ENCODE peak calls at places on chromosomes 16 and 17, in four cellular contexts. Y, D, T and Q are unnamed samples.

GRCh38 chr16:52649870-52650269 is 102.9 kb upstream of the TOX3 start:
- DNase-seq in Y (no peak), D (no peak), T (no peak), Q (no peak)

GRCh38 chr17:57866723-57867122 is 16.9 kb upstream of the MRPS23 start:
- DNase-seq in Y (no peak), D (no peak), T (no peak), Q (no peak)

GRCh38 chr17:49365667-49366066 is 3.6 kb upstream of the ZNF652 start:
- DNase-seq in Y (peak; percentile 64), D (peak; percentile 36), T (no peak), Q (no peak)

GRCh38 chr16:383326-384020 is 1.7 kb upstream of the PGAP6 start:
- DNase-seq in Y (peak; percentile 78), D (no peak), T (no peak), Q (no peak)

GRCh38 chr17:49287481-49287880 is 56.9 kb upstream of the PHOSPHO1 start:
- DNase-seq in Y (no peak), D (no peak), T (no peak), Q (no peak)

GRCh38 chr17:18031955-18032354 is 7.0 kb downstream of the ATPAF2 start:
- DNase-seq in Y (no peak), D (no peak), T (peak; percentile 20), Q (no peak)

GRCh38 chr16:24838554-24839266 is 7.1 kb upstream of the SLC5A11 start:
- DNase-seq in Y (peak; percentile 12), D (peak; percentile 33), T (peak; percentile 60), Q (no peak)

GRCh38 chr16:1188781-1189189 is 35.9 kb downstream of the CACNA1H start:
- DNase-seq in Y (peak; percentile 62), D (peak; percentile 58), T (no peak), Q (peak; percentile 42)

GRCh38 chr16:31471875-31472558 is at the start of gene TGFB1I1:
- DNase-seq in Y (no peak), D (no peak), T (peak; percentile 71), Q (peak; percentile 73)

GRCh38 chr17:37856245-37856644 is 68.0 kb upstream of the TBC1D3K start:
- DNase-seq in Y (no peak), D (no peak), T (no peak), Q (no peak)

GRCh38 chr17:82779541-82779940 is 27.7 kb downstream of the TBCD start:
- DNase-seq in Y (no peak), D (no peak), T (no peak), Q (peak; percentile 47)

GRCh38 chr16:73387979-73388378 is 340.1 kb upstream of the ZFHX3 start:
- DNase-seq in Y (no peak), D (no peak), T (no peak), Q (no peak)

GRCh38 chr16:6104423-6104822 is 1006.8 kb upstream of the EEF2KMT start:
- DNase-seq in Y (no peak), D (no peak), T (no peak), Q (no peak)

GRCh38 chr16:14616280-14616679 is 13.8 kb downstream of the PARN start:
- DNase-seq in Y (no peak), D (no peak), T (no peak), Q (no peak)

GRCh38 chr17:59361916-59362810 is 30.7 kb downstream of the YPEL2 start:
- DNase-seq in Y (no peak), D (no peak), T (peak; percentile 87), Q (no peak)

GRCh38 chr17:73639926-73640325 is 4.3 kb downstream of the SDK2 start:
- DNase-seq in Y (no peak), D (no peak), T (no peak), Q (no peak)

GRCh38 chr16:81005644-81006471 is 827 bp downstream of the CMC2 start:
- DNase-seq in Y (peak; percentile 47), D (peak; percentile 28), T (no peak), Q (no peak)

GRCh38 chr17:7429722-7430121 is 1.1 kb downstream of the SPEM3 start:
- DNase-seq in Y (no peak), D (no peak), T (no peak), Q (no peak)

GRCh38 chr17:60065867-60066266 is 12.9 kb downstream of the HEATR6 start:
- DNase-seq in Y (no peak), D (no peak), T (no peak), Q (no peak)

GRCh38 chr17:62627904-62628603 is 584 bp downstream of the MRC2 start:
- DNase-seq in Y (no peak), D (no peak), T (peak; percentile 54), Q (peak; percentile 71)

GRCh38 chr17:45312477-45313418 is 4.1 kb downstream of the MAP3K14 start:
- DNase-seq in Y (no peak), D (no peak), T (no peak), Q (no peak)

GRCh38 chr16:86874141-86874540 is 295.8 kb downstream of the FOXL1 start:
- DNase-seq in Y (peak; percentile 43), D (no peak), T (no peak), Q (no peak)

GRCh38 chr17:21029032-21029431 is 13.8 kb downstream of the USP22 start:
- DNase-seq in Y (no peak), D (peak; percentile 44), T (peak; percentile 81), Q (peak; percentile 69)

GRCh38 chr17:68355093-68355492 is 63.8 kb downstream of the ARSG start:
- DNase-seq in Y (no peak), D (peak; percentile 61), T (peak; percentile 81), Q (no peak)

GRCh38 chr17:30970757-30971567 is at the start of gene RNF135:
- DNase-seq in Y (peak; percentile 96), D (peak; percentile 89), T (peak; percentile 75), Q (peak; percentile 82)

GRCh38 chr17:44416558-44417289 is 27.3 kb upstream of the ITGA2B start:
- DNase-seq in Y (no peak), D (no peak), T (no peak), Q (no peak)

GRCh38 chr16:64356267-64356666 is 765.6 kb downstream of the CDH11 start:
- DNase-seq in Y (no peak), D (no peak), T (peak; percentile 65), Q (no peak)

GRCh38 chr17:50604470-50604869 is 30.2 kb upstream of the ABCC3 start:
- DNase-seq in Y (no peak), D (no peak), T (no peak), Q (peak; percentile 79)

GRCh38 chr16:70257391-70257790 is 5.7 kb upstream of the EXOSC6 start:
- DNase-seq in Y (no peak), D (no peak), T (no peak), Q (no peak)

GRCh38 chr16:89691231-89691985 is 4.9 kb downstream of the CDK10 start:
- DNase-seq in Y (no peak), D (no peak), T (no peak), Q (no peak)

GRCh38 chr16:24975428-24975889 is 39.7 kb downstream of the ARHGAP17 start:
- DNase-seq in Y (no peak), D (no peak), T (no peak), Q (no peak)

GRCh38 chr16:76532188-76532973 is 255.2 kb downstream of the CNTNAP4 start:
- DNase-seq in Y (no peak), D (no peak), T (no peak), Q (no peak)

GRCh38 chr17:82128287-82128686 is 30.3 kb upstream of the FASN start:
- DNase-seq in Y (no peak), D (no peak), T (no peak), Q (no peak)

GRCh38 chr16:12433691-12434390 is 369.8 kb downstream of the CPPED1 start:
- DNase-seq in Y (no peak), D (no peak), T (no peak), Q (no peak)